ENCODE peak calls at places on chromosomes 12 and 14, in six cellular contexts. L is cardiac muscle cell, X is HepG2, R is right lobe of liver, P is body of pancreas, T is sigmoid colon. O is an unnamed sample. For H3K4me1, the result is how much of the 10 kb centered on the place peaks cover.

GRCh38 chr14:61184117-61184516 is 97.0 kb downstream of the TMEM30B start:
- DNase-seq in L (peak), X (no peak), R (no peak), P (no peak), T (no peak), O (no peak)

GRCh38 chr14:77105118-77105517 is 7.1 kb downstream of the CIPC start:
- DNase-seq in L (no peak), X (no peak), R (no peak), P (no peak), T (no peak), O (no peak)

GRCh38 chr14:23481362-23481970 is 12.0 kb downstream of the NGDN start:
- DNase-seq in L (peak), X (no peak), R (no peak), P (no peak), T (no peak), O (no peak)

GRCh38 chr12:63865448-63865847 is 20.9 kb downstream of the SRGAP1 start:
- DNase-seq in L (no peak), X (no peak), R (no peak), P (no peak), T (no peak), O (no peak)

GRCh38 chr12:48351022-48351708 is 446 bp upstream of the ZNF641 start:
- DNase-seq in L (peak), X (peak), R (no peak), P (peak), T (peak), O (peak)

GRCh38 chr14:95008445-95009217 is 148.7 kb downstream of the DICER1 start:
- DNase-seq in L (no peak), X (no peak), R (no peak), P (no peak), T (no peak), O (no peak)

GRCh38 chr12:54383041-54383609 is 1.4 kb downstream of the ZNF385A start:
- DNase-seq in L (peak), X (no peak), R (no peak), P (peak), T (no peak), O (no peak)

GRCh38 chr12:62268956-62269355 is 8.8 kb downstream of the USP15 start:
- DNase-seq in L (peak), X (no peak), R (no peak), P (no peak), T (no peak), O (no peak)

GRCh38 chr12:54560374-54560858 is 11.0 kb downstream of the PDE1B start:
- DNase-seq in L (peak), X (no peak), R (peak), P (peak), T (peak), O (peak)

DNA sequence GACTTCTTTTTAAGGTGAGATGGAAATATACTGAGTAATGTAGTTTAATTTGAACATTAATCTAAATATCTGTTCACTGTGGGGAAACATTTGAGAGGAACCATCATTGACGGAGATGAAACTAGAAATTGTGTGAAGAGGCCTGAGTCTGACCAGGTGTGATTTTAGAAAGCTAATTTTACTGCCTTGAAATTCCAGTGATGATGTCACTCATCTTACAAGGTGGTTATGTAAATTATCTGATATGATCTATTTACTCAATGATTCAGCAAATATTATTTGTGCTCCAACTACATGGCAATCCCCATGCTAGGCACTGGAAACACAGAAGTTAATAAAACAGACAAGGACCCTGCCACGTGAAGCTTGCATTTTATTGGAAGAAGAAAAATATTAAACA is 435.7 kb upstream of the DCN start:
- DNase-seq in L (no peak), X (no peak), R (no peak), P (no peak), T (no peak), O (no peak)
- H3K4me1 ChIP-seq in L (under half), X (under half), R (under half), P (under half), T (under half), O (under half)

GRCh38 chr14:101476931-101477553 is 84.3 kb upstream of the DIO3 start:
- DNase-seq in L (no peak), X (peak), R (peak), P (peak), T (peak), O (no peak)

GRCh38 chr14:101477648-101478047 is 83.6 kb upstream of the DIO3 start:
- DNase-seq in L (no peak), X (no peak), R (no peak), P (no peak), T (no peak), O (no peak)

GRCh38 chr14:101475468-101476257 is 85.6 kb upstream of the DIO3 start:
- DNase-seq in L (peak), X (peak), R (no peak), P (peak), T (peak), O (no peak)

GRCh38 chr14:101474563-101475467 is 86.5 kb upstream of the DIO3 start:
- DNase-seq in L (no peak), X (no peak), R (no peak), P (no peak), T (peak), O (no peak)

DNA sequence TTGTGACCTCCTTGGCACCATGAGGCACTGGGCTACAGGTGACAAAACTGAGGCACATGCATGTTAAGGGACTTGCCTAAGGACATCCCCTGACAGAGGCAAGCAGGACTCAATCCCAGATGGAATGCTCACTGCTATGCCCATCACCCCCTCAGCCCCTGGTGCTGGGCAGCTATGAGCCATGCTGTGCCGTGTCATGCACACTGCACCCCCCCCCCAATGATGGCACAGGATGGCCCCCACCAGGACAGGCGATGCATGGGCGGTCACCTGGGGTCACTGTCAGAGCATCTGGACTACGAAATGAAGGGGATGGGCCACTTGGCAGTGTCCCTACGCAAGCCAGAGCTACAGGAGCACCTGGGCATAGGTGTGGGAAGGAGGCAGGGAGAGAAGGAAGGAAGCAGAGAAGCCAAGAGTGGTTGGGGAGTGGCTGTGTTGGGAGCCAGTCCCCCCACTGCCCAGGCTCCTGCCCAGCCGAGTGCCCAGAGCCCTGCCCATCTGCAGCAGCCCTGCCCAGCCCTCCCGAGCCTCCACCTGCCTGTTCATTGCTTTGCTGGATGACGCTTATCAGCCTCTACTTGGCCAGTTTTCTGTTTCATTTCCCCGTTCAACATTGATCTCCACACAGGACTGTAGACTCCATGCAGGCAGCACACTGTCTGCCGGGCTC is 84.9 kb upstream of the DIO3 start:
- DNase-seq in L (no peak), X (no peak), R (peak), P (peak), T (peak), O (no peak)
- H3K27ac ChIP-seq in L (no peak), X (no peak), R (no peak), P (peak), T (peak), O (peak)

DNA sequence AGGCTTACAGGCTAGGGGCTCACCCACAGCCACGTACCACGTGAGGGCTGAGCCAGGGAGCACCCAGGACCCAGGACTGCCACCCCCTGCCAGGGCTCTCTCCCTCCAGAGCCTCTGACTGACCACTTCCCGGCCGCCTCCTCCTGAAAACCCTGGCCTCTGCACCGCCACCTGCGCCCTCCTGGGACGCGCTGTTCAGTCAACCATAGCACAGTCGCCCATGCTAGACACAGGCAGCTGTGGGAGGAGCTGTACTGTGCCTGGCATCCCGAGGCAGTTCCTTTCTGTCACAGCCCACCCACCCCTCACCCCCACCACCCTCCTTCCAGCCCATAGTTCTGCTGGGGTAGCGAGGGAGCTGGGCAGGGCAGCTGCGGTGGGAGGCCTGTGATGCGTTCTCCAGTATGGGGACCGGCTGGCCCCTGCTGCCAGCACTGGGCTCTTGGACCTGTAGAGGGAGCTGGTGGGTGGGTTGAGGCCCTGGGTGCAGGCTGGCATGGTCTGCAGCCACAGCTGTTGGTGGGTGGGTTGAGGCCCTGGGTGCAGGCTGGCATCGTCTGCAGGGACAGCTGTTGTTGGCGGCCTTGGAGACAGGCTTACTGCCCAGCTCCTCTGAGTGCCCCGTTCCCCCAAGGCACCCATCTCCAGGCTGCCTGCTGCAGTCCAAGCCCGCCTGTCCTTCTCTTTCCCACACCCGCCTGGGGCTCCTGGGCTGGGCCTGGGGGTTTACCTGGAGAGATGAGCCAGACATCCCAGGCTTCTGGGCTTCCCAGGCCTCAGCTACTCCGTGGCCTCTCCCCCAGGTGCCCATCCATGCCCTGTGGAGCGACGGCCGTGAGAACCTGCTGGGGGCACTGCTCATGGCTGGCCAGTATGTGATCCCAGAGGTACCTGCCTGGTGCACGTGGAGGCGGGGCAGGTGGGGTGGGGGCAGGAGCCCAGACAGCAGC is 11.5 kb downstream of the ASPG start:
- DNase-seq in L (no peak), X (no peak), R (peak), P (no peak), T (no peak), O (no peak)
- TF ChIP-seq CTCF in L (no peak), X (peak), R (no peak), P (no peak), T (no peak), O (no peak)

GRCh38 chr14:100072783-100073346 is 7.6 kb downstream of the EVL start:
- DNase-seq in L (no peak), X (no peak), R (no peak), P (peak), T (no peak), O (peak)
- H3K4me1 ChIP-seq in L (under half), X (under half), R (under half), P (under half), T (under half), O (half or more)

DNA sequence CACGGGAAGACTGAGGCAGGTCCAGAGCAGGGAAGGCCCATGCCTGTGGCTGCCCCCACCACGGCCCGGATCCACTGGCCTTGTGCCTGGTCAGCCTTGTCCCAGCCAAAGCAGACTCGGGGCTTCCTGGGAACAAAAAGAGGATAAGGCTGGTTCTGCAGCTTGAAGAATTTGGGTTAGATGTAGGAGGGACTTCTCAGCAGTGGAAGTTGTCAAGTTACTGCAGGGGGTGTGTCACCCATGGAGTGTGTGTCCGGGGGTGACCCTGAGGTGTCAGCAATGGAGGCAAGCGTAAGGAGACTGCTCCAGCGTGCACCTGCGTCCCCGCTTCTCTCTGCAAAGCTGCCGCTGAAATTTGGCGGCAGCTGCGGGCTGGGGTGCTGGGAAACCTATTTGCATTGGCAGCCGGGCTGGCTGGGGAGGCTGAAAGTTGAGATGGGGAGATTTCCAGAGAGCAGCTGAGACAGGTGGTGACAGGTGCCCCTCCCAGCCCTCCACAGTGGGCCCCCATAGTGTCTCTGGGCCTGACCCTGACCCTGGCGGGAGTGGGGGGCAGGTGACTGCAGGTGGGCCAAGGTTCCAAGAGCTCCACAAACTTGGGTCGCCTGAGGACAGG is 12.5 kb upstream of the TNFAIP2 start:
- DNase-seq in L (peak), X (no peak), R (no peak), P (peak), T (no peak), O (no peak)
- H3K27ac ChIP-seq in L (no peak), X (no peak), R (peak), P (peak), T (peak), O (no peak)

DNA sequence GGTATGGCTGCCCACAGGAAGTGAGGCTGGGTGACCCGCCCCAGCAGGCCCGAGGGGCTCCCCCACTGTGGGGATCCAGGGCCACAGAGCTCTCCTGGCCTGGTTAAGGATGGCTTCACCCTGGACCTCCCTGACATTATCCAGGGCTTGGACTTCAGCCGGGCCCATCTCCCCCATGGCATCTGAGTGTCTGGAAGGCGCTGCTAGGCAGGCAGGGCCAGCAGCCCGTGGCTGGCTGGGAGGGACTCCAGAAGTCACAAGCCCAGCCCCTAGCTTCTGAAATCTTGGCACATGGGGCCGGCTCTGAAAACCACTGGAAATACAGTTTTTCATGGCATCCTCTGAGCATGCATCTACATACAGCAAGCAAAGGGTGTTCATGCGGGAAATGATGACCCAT is 42.2 kb upstream of the DIO3 start:
- DNase-seq in L (no peak), X (no peak), R (no peak), P (no peak), T (no peak), O (no peak)
- TF ChIP-seq CTCF in L (no peak), X (no peak), R (no peak), P (no peak), T (no peak), O (no peak)

DNA sequence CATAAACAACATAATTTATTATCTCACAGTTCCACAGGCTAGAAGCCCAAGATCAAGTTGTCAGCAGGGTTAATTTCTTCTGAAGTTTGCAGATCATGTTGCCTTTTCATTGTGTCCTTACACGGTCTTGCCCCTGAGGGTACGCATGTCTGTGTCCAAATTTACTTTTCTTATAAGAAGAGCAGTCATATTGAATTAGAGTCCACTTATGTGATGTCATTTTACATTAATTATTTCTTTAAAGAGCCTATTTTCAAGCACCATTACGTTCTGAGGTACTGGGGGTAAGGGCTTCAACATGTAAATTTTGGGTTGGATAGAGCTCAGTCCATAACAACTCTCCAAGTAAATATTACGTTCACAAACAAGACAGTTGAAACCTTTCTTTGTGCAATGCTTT is 236.6 kb upstream of the OR4E1 start:
- DNase-seq in L (no peak), X (no peak), R (no peak), P (no peak), T (no peak), O (no peak)
- H3K4me1 ChIP-seq in L (under half), X (under half), R (under half), P (under half), T (under half), O (under half)

GRCh38 chr12:76237086-76237701 is 111.0 kb downstream of the BBS10 start:
- DNase-seq in L (no peak), X (no peak), R (no peak), P (no peak), T (no peak), O (no peak)
- H3K27ac ChIP-seq in L (no peak), X (no peak), R (no peak), P (no peak), T (no peak), O (no peak)

GRCh38 chr14:68715032-68715924 is 77.6 kb downstream of the ZFP36L1 start:
- DNase-seq in L (peak), X (no peak), R (no peak), P (no peak), T (no peak), O (no peak)
- TF ChIP-seq CTCF in L (no peak), X (peak), R (no peak), P (no peak), T (no peak), O (no peak)

DNA sequence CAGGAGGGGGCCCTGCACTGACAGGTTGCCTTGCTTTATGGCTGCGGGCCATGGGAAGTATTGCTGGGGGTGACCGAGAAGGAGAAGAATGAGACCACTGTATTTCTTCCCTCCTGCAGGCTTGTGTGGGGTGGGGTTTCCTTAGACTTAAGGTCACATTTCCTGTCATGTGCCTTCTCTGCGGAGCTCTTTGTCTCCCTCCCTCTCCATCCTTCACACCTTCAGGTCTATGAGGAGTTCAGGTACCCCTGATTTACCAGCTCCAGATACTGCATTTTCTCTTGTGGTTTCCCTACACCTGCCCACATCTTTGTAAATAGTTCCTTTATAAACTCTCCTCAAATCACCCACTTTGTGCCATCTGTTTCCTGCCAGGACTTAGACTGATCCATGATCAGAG is 3.6 kb downstream of the FNTB start:
- DNase-seq in L (no peak), X (no peak), R (no peak), P (no peak), T (no peak), O (no peak)
- H3K4me1 ChIP-seq in L (under half), X (half or more), R (under half), P (under half), T (under half), O (under half)